ENCODE peak calls at places on chromosomes 6 and 20, in ten cellular contexts. One of them, this sample, is unnamed. For H3K4me1, the result is how much of the 10 kb centered on the place peaks cover.

GRCh38 chr20:10643560-10643873 is 30.3 kb downstream of the JAG1 start:
- DNase-seq in cardiac muscle cell: no peak
- DNase-seq in neuronal stem cell: no peak
- DNase-seq in CD4-positive, alpha-beta memory T cell: no peak
- DNase-seq in naive thymus-derived CD4-positive, alpha-beta T cell: no peak
- DNase-seq in aorta: no peak
- DNase-seq in A549: no peak
- DNase-seq in body of pancreas: no peak
- DNase-seq in tibial artery: no peak
- DNase-seq in heart left ventricle: no peak
- DNase-seq in this sample: no peak

GRCh38 chr6:166998256-166999144 is 697 bp upstream of the CEP43 start:
- DNase-seq in cardiac muscle cell: no peak
- DNase-seq in neuronal stem cell: peak
- DNase-seq in CD4-positive, alpha-beta memory T cell: no peak
- DNase-seq in naive thymus-derived CD4-positive, alpha-beta T cell: peak
- DNase-seq in aorta: peak
- DNase-seq in A549: no peak
- DNase-seq in body of pancreas: peak
- DNase-seq in tibial artery: peak
- DNase-seq in heart left ventricle: peak
- DNase-seq in this sample: no peak

GRCh38 chr6:151313060-151313459 is 73.3 kb downstream of the AKAP12 start:
- DNase-seq in cardiac muscle cell: peak
- DNase-seq in neuronal stem cell: no peak
- DNase-seq in CD4-positive, alpha-beta memory T cell: no peak
- DNase-seq in naive thymus-derived CD4-positive, alpha-beta T cell: no peak
- DNase-seq in aorta: no peak
- DNase-seq in A549: no peak
- DNase-seq in body of pancreas: peak
- DNase-seq in tibial artery: no peak
- DNase-seq in heart left ventricle: no peak
- DNase-seq in this sample: no peak

GRCh38 chr20:61478611-61479305 is 226.7 kb downstream of the CDH4 start:
- DNase-seq in cardiac muscle cell: no peak
- DNase-seq in neuronal stem cell: no peak
- DNase-seq in CD4-positive, alpha-beta memory T cell: no peak
- DNase-seq in naive thymus-derived CD4-positive, alpha-beta T cell: no peak
- DNase-seq in aorta: no peak
- DNase-seq in A549: no peak
- DNase-seq in body of pancreas: no peak
- DNase-seq in tibial artery: no peak
- DNase-seq in heart left ventricle: no peak
- DNase-seq in this sample: no peak

GRCh38 chr6:40328376-40328987 is 258.7 kb downstream of the LRFN2 start:
- DNase-seq in cardiac muscle cell: no peak
- DNase-seq in neuronal stem cell: no peak
- DNase-seq in CD4-positive, alpha-beta memory T cell: no peak
- DNase-seq in naive thymus-derived CD4-positive, alpha-beta T cell: peak
- DNase-seq in aorta: no peak
- DNase-seq in A549: peak
- DNase-seq in body of pancreas: peak
- DNase-seq in tibial artery: no peak
- DNase-seq in heart left ventricle: no peak
- DNase-seq in this sample: peak

GRCh38 chr20:44030394-44030793 is 115.7 kb downstream of the TOX2 start:
- DNase-seq in cardiac muscle cell: no peak
- DNase-seq in neuronal stem cell: no peak
- DNase-seq in CD4-positive, alpha-beta memory T cell: no peak
- DNase-seq in naive thymus-derived CD4-positive, alpha-beta T cell: no peak
- DNase-seq in aorta: no peak
- DNase-seq in A549: no peak
- DNase-seq in body of pancreas: no peak
- DNase-seq in tibial artery: no peak
- DNase-seq in heart left ventricle: no peak
- DNase-seq in this sample: no peak

GRCh38 chr6:30331981-30332380 is 5.3 kb downstream of the TRIM39 start:
- DNase-seq in cardiac muscle cell: no peak
- DNase-seq in neuronal stem cell: no peak
- DNase-seq in CD4-positive, alpha-beta memory T cell: no peak
- DNase-seq in naive thymus-derived CD4-positive, alpha-beta T cell: no peak
- DNase-seq in aorta: no peak
- DNase-seq in A549: no peak
- DNase-seq in body of pancreas: no peak
- DNase-seq in tibial artery: no peak
- DNase-seq in heart left ventricle: no peak
- DNase-seq in this sample: no peak

GRCh38 chr20:35618372-35619131 is 2.9 kb downstream of the SPAG4 start:
- DNase-seq in cardiac muscle cell: peak
- DNase-seq in neuronal stem cell: no peak
- DNase-seq in CD4-positive, alpha-beta memory T cell: peak
- DNase-seq in naive thymus-derived CD4-positive, alpha-beta T cell: peak
- DNase-seq in aorta: peak
- DNase-seq in A549: peak
- DNase-seq in body of pancreas: peak
- DNase-seq in tibial artery: peak
- DNase-seq in heart left ventricle: peak
- DNase-seq in this sample: peak

GRCh38 chr20:45502561-45502960 is 12.9 kb downstream of the SPINT3 start:
- DNase-seq in cardiac muscle cell: no peak
- DNase-seq in neuronal stem cell: no peak
- DNase-seq in CD4-positive, alpha-beta memory T cell: no peak
- DNase-seq in naive thymus-derived CD4-positive, alpha-beta T cell: no peak
- DNase-seq in aorta: no peak
- DNase-seq in A549: no peak
- DNase-seq in body of pancreas: no peak
- DNase-seq in tibial artery: no peak
- DNase-seq in heart left ventricle: no peak
- DNase-seq in this sample: no peak

GRCh38 chr20:6767166-6767535 is 335 bp upstream of the BMP2 start:
- DNase-seq in cardiac muscle cell: no peak
- DNase-seq in neuronal stem cell: no peak
- DNase-seq in CD4-positive, alpha-beta memory T cell: no peak
- DNase-seq in naive thymus-derived CD4-positive, alpha-beta T cell: no peak
- DNase-seq in aorta: no peak
- DNase-seq in A549: no peak
- DNase-seq in body of pancreas: no peak
- DNase-seq in tibial artery: no peak
- DNase-seq in heart left ventricle: no peak
- DNase-seq in this sample: no peak

GRCh38 chr20:36035720-36036119 is 67.3 kb downstream of the CNBD2 start:
- DNase-seq in cardiac muscle cell: no peak
- DNase-seq in neuronal stem cell: no peak
- DNase-seq in CD4-positive, alpha-beta memory T cell: no peak
- DNase-seq in naive thymus-derived CD4-positive, alpha-beta T cell: no peak
- DNase-seq in aorta: no peak
- DNase-seq in A549: no peak
- DNase-seq in body of pancreas: no peak
- DNase-seq in tibial artery: no peak
- DNase-seq in heart left ventricle: no peak
- DNase-seq in this sample: no peak

GRCh38 chr6:57097596-57097995 is 7.6 kb downstream of the ZNF451 start:
- DNase-seq in cardiac muscle cell: no peak
- DNase-seq in neuronal stem cell: no peak
- DNase-seq in CD4-positive, alpha-beta memory T cell: no peak
- DNase-seq in naive thymus-derived CD4-positive, alpha-beta T cell: no peak
- DNase-seq in aorta: no peak
- DNase-seq in A549: no peak
- DNase-seq in body of pancreas: no peak
- DNase-seq in tibial artery: no peak
- DNase-seq in heart left ventricle: no peak
- DNase-seq in this sample: peak

GRCh38 chr6:170124836-170125235 is 166.0 kb downstream of the DLL1 start:
- DNase-seq in cardiac muscle cell: no peak
- DNase-seq in neuronal stem cell: no peak
- DNase-seq in CD4-positive, alpha-beta memory T cell: no peak
- DNase-seq in naive thymus-derived CD4-positive, alpha-beta T cell: no peak
- DNase-seq in aorta: peak
- DNase-seq in A549: no peak
- DNase-seq in body of pancreas: peak
- DNase-seq in tibial artery: peak
- DNase-seq in heart left ventricle: no peak
- DNase-seq in this sample: peak

GRCh38 chr6:139290787-139291294 is 957 bp downstream of the TXLNB start:
- DNase-seq in cardiac muscle cell: peak
- DNase-seq in neuronal stem cell: no peak
- DNase-seq in CD4-positive, alpha-beta memory T cell: peak
- DNase-seq in naive thymus-derived CD4-positive, alpha-beta T cell: no peak
- DNase-seq in aorta: no peak
- DNase-seq in A549: no peak
- DNase-seq in body of pancreas: no peak
- DNase-seq in tibial artery: no peak
- DNase-seq in heart left ventricle: no peak
- DNase-seq in this sample: no peak
- H3K4me3 ChIP-seq in cardiac muscle cell: peak
- H3K4me3 ChIP-seq in neuronal stem cell: no peak
- H3K4me3 ChIP-seq in CD4-positive, alpha-beta memory T cell: peak
- H3K4me3 ChIP-seq in naive thymus-derived CD4-positive, alpha-beta T cell: peak
- H3K4me3 ChIP-seq in aorta: peak
- H3K4me3 ChIP-seq in A549: no peak
- H3K4me3 ChIP-seq in body of pancreas: no peak
- H3K4me3 ChIP-seq in tibial artery: no peak
- H3K4me3 ChIP-seq in heart left ventricle: peak
- H3K4me3 ChIP-seq in this sample: no peak

DNA sequence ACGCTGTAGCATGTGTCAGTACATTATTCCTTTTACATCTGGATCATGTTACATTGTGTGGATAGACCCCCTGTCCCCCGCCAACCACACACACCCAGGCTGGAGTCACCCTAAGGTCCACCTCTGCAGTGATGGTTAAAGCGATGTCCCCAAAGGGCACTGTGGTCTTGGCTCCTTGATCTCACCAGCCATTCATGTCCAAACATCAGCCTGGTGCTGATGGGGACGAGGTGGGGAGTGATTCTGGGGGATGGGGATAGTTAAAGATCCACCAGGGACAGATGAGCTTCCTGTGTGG is 59.2 kb upstream of the FAM83D start:
- DNase-seq in cardiac muscle cell: no peak
- DNase-seq in neuronal stem cell: no peak
- DNase-seq in CD4-positive, alpha-beta memory T cell: no peak
- DNase-seq in naive thymus-derived CD4-positive, alpha-beta T cell: no peak
- DNase-seq in aorta: no peak
- DNase-seq in A549: no peak
- DNase-seq in body of pancreas: no peak
- DNase-seq in tibial artery: no peak
- DNase-seq in heart left ventricle: no peak
- DNase-seq in this sample: no peak
- H3K4me1 ChIP-seq in cardiac muscle cell: under half
- H3K4me1 ChIP-seq in neuronal stem cell: under half
- H3K4me1 ChIP-seq in CD4-positive, alpha-beta memory T cell: under half
- H3K4me1 ChIP-seq in naive thymus-derived CD4-positive, alpha-beta T cell: under half
- H3K4me1 ChIP-seq in aorta: under half
- H3K4me1 ChIP-seq in A549: under half
- H3K4me1 ChIP-seq in body of pancreas: under half
- H3K4me1 ChIP-seq in tibial artery: under half
- H3K4me1 ChIP-seq in heart left ventricle: under half
- H3K4me1 ChIP-seq in this sample: under half

GRCh38 chr6:6915219-6915618 is 192.5 kb upstream of the RREB1 start:
- DNase-seq in cardiac muscle cell: peak
- DNase-seq in neuronal stem cell: no peak
- DNase-seq in CD4-positive, alpha-beta memory T cell: no peak
- DNase-seq in naive thymus-derived CD4-positive, alpha-beta T cell: no peak
- DNase-seq in aorta: no peak
- DNase-seq in A549: no peak
- DNase-seq in body of pancreas: no peak
- DNase-seq in tibial artery: no peak
- DNase-seq in heart left ventricle: no peak
- DNase-seq in this sample: no peak
- H3K4me3 ChIP-seq in cardiac muscle cell: no peak
- H3K4me3 ChIP-seq in neuronal stem cell: no peak
- H3K4me3 ChIP-seq in CD4-positive, alpha-beta memory T cell: no peak
- H3K4me3 ChIP-seq in naive thymus-derived CD4-positive, alpha-beta T cell: peak
- H3K4me3 ChIP-seq in aorta: no peak
- H3K4me3 ChIP-seq in A549: no peak
- H3K4me3 ChIP-seq in body of pancreas: no peak
- H3K4me3 ChIP-seq in tibial artery: peak
- H3K4me3 ChIP-seq in heart left ventricle: no peak
- H3K4me3 ChIP-seq in this sample: no peak

GRCh38 chr6:34657307-34657978 is 39.1 kb downstream of the ILRUN start:
- DNase-seq in cardiac muscle cell: peak
- DNase-seq in neuronal stem cell: no peak
- DNase-seq in CD4-positive, alpha-beta memory T cell: peak
- DNase-seq in naive thymus-derived CD4-positive, alpha-beta T cell: no peak
- DNase-seq in aorta: no peak
- DNase-seq in A549: peak
- DNase-seq in body of pancreas: peak
- DNase-seq in tibial artery: no peak
- DNase-seq in heart left ventricle: no peak
- DNase-seq in this sample: peak
- H3K4me1 ChIP-seq in cardiac muscle cell: under half
- H3K4me1 ChIP-seq in neuronal stem cell: under half
- H3K4me1 ChIP-seq in CD4-positive, alpha-beta memory T cell: half or more
- H3K4me1 ChIP-seq in naive thymus-derived CD4-positive, alpha-beta T cell: under half
- H3K4me1 ChIP-seq in aorta: under half
- H3K4me1 ChIP-seq in A549: under half
- H3K4me1 ChIP-seq in body of pancreas: under half
- H3K4me1 ChIP-seq in tibial artery: under half
- H3K4me1 ChIP-seq in heart left ventricle: under half
- H3K4me1 ChIP-seq in this sample: under half

DNA sequence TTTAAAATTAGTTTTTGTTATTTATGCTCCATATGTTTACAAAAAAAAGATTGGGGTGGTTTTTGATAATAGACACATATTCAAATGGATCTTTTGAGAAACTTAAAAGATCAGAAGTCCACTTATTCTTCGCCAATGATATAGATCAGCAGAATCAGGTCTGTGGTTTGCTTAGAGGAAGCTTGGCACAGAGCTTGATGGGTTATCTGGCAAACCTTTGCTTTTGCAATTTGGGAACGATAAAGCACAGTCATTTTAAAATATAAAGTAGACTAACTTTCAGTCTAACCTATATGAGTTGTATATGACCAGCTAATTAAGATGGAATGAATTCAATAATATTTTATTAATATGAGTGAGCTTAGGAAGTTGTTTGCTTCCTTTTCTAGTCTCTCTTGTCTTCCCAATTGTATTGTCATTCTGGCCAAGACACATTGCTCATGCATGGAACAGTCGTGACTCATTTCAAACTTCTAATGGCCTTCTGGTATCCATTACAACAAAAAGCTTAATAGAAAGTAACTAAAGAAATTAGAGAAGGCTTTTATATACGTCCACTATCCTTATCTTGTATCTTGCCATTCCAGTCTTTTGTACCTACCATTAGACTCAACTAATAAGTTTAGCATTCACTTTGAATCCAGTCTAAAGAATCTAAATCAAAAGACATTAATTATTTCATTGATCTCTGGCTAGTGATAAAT is 118.7 kb downstream of the TBX18 start:
- DNase-seq in cardiac muscle cell: peak
- DNase-seq in neuronal stem cell: no peak
- DNase-seq in CD4-positive, alpha-beta memory T cell: no peak
- DNase-seq in naive thymus-derived CD4-positive, alpha-beta T cell: no peak
- DNase-seq in aorta: no peak
- DNase-seq in A549: no peak
- DNase-seq in body of pancreas: no peak
- DNase-seq in tibial artery: no peak
- DNase-seq in heart left ventricle: no peak
- DNase-seq in this sample: no peak
- H3K4me3 ChIP-seq in cardiac muscle cell: no peak
- H3K4me3 ChIP-seq in neuronal stem cell: no peak
- H3K4me3 ChIP-seq in CD4-positive, alpha-beta memory T cell: no peak
- H3K4me3 ChIP-seq in naive thymus-derived CD4-positive, alpha-beta T cell: no peak
- H3K4me3 ChIP-seq in aorta: no peak
- H3K4me3 ChIP-seq in A549: no peak
- H3K4me3 ChIP-seq in body of pancreas: no peak
- H3K4me3 ChIP-seq in tibial artery: no peak
- H3K4me3 ChIP-seq in heart left ventricle: no peak
- H3K4me3 ChIP-seq in this sample: no peak

This sample was measured in trophoblast cell.